ENCODE peak calls at places on chromosomes 7 and 10, in six cellular contexts. One of them, this sample, is unnamed.

GRCh38 chr7:97064972-97065587 is 40.4 kb upstream of the DLX5 start:
- DNase-seq in NCI-H1436: peak
- DNase-seq in WTC11: no peak
- DNase-seq in effector CD4-positive, alpha-beta T cell: peak
- DNase-seq in esophagus squamous epithelium: no peak
- DNase-seq in T-helper 2 cell: no peak
- DNase-seq in this sample: peak

GRCh38 chr7:131652194-131652593 is 95.8 kb upstream of the PODXL start:
- DNase-seq in NCI-H1436: no peak
- DNase-seq in esophagus squamous epithelium: no peak
- DNase-seq in effector CD4-positive, alpha-beta T cell: no peak
- DNase-seq in WTC11: no peak
- DNase-seq in T-helper 2 cell: no peak
- DNase-seq in this sample: no peak

GRCh38 chr10:22655312-22655973 is 58.9 kb downstream of the PIP4K2A start:
- DNase-seq in effector CD4-positive, alpha-beta T cell: peak
- DNase-seq in esophagus squamous epithelium: no peak
- DNase-seq in T-helper 2 cell: no peak
- DNase-seq in NCI-H1436: no peak
- DNase-seq in WTC11: no peak
- DNase-seq in this sample: peak

GRCh38 chr7:152851326-152851725 is 91.8 kb downstream of the ACTR3B start:
- DNase-seq in esophagus squamous epithelium: no peak
- DNase-seq in WTC11: no peak
- DNase-seq in effector CD4-positive, alpha-beta T cell: no peak
- DNase-seq in NCI-H1436: no peak
- DNase-seq in T-helper 2 cell: no peak
- DNase-seq in this sample: no peak

GRCh38 chr7:116859323-116859722 is 3.1 kb upstream of the CAPZA2 start:
- DNase-seq in esophagus squamous epithelium: no peak
- DNase-seq in WTC11: no peak
- DNase-seq in T-helper 2 cell: no peak
- DNase-seq in effector CD4-positive, alpha-beta T cell: no peak
- DNase-seq in NCI-H1436: no peak
- DNase-seq in this sample: peak

GRCh38 chr7:89695241-89695640 is 459.0 kb upstream of the STEAP1 start:
- DNase-seq in NCI-H1436: no peak
- DNase-seq in WTC11: no peak
- DNase-seq in effector CD4-positive, alpha-beta T cell: no peak
- DNase-seq in esophagus squamous epithelium: no peak
- DNase-seq in T-helper 2 cell: no peak
- DNase-seq in this sample: no peak

GRCh38 chr10:21517134-21517982 is 8.1 kb downstream of the SKIDA1 start:
- DNase-seq in T-helper 2 cell: no peak
- DNase-seq in WTC11: peak
- DNase-seq in esophagus squamous epithelium: no peak
- DNase-seq in effector CD4-positive, alpha-beta T cell: no peak
- DNase-seq in NCI-H1436: no peak
- DNase-seq in this sample: peak

GRCh38 chr7:19026888-19027287 is 90.5 kb downstream of the TWIST1 start:
- DNase-seq in effector CD4-positive, alpha-beta T cell: no peak
- DNase-seq in T-helper 2 cell: no peak
- DNase-seq in WTC11: no peak
- DNase-seq in NCI-H1436: no peak
- DNase-seq in esophagus squamous epithelium: no peak
- DNase-seq in this sample: peak

GRCh38 chr10:14749051-14749809 is 25.5 kb downstream of the FAM107B start:
- DNase-seq in WTC11: no peak
- DNase-seq in T-helper 2 cell: no peak
- DNase-seq in effector CD4-positive, alpha-beta T cell: no peak
- DNase-seq in esophagus squamous epithelium: no peak
- DNase-seq in NCI-H1436: no peak
- DNase-seq in this sample: no peak

GRCh38 chr7:38731195-38731594 is 100.0 kb upstream of the AMPH start:
- DNase-seq in NCI-H1436: no peak
- DNase-seq in esophagus squamous epithelium: no peak
- DNase-seq in T-helper 2 cell: no peak
- DNase-seq in effector CD4-positive, alpha-beta T cell: no peak
- DNase-seq in WTC11: no peak
- DNase-seq in this sample: no peak

GRCh38 chr10:130924138-130924819 is 387.2 kb downstream of the TCERG1L start:
- DNase-seq in T-helper 2 cell: no peak
- DNase-seq in WTC11: peak
- DNase-seq in esophagus squamous epithelium: no peak
- DNase-seq in NCI-H1436: no peak
- DNase-seq in effector CD4-positive, alpha-beta T cell: no peak
- DNase-seq in this sample: no peak

This sample was measured in fibroblast of the aortic adventitia.